ENCODE peak calls at places on chromosomes 11 and 22, in seven cellular contexts. S, V, N, A, P, X and C are unnamed samples. For H3K36me3, the result is how much of the 10 kb centered on the place peaks cover.

GRCh38 chr11:35288817-35289541 is 130.4 kb downstream of the SLC1A2 start:
- DNase-seq in X (no peak), V (no peak), N (peak), A (no peak), P (peak), S (peak), C (no peak)

GRCh38 chr11:93908689-93909088 is 58.3 kb upstream of the VSTM5 start:
- DNase-seq in V (no peak), X (no peak), P (peak), A (peak), N (peak), S (peak), C (no peak)

GRCh38 chr11:2526808-2527381 is 82.1 kb downstream of the KCNQ1 start:
- DNase-seq in P (no peak), N (no peak), A (no peak), V (peak), X (peak), S (no peak), C (no peak)

GRCh38 chr11:17538731-17539130 is 5.5 kb downstream of the USH1C start:
- DNase-seq in S (no peak), A (no peak), P (no peak), X (no peak), N (no peak), V (peak), C (no peak)

GRCh38 chr11:130636672-130637463 is 188.4 kb downstream of the ADAMTS15 start:
- DNase-seq in A (peak), P (peak), S (peak), V (no peak), X (no peak), N (peak), C (no peak)

GRCh38 chr22:21695432-21696085 is 29.7 kb downstream of the PPIL2 start:
- DNase-seq in V (no peak), P (no peak), A (no peak), N (no peak), X (no peak), S (no peak), C (no peak)

GRCh38 chr22:30923168-30923900 is 45.2 kb downstream of the MORC2 start:
- DNase-seq in X (no peak), N (no peak), V (no peak), S (no peak), A (no peak), P (no peak), C (no peak)

GRCh38 chr11:33721291-33721840 is 14.9 kb downstream of the CD59 start:
- DNase-seq in N (no peak), P (peak), X (no peak), S (peak), V (no peak), A (no peak), C (no peak)

GRCh38 chr22:32354360-32355351 is 3.0 kb upstream of the RFPL3 start:
- DNase-seq in P (peak), X (no peak), A (peak), V (no peak), S (peak), N (no peak), C (no peak)

GRCh38 chr11:32713496-32713895 is 81.0 kb downstream of the CCDC73 start:
- DNase-seq in A (no peak), V (no peak), N (no peak), X (no peak), P (no peak), S (peak), C (no peak)

GRCh38 chr11:75563978-75564552 is 2.0 kb downstream of the SERPINH1 start:
- DNase-seq in A (peak), P (peak), X (peak), V (peak), S (peak), N (no peak), C (no peak)

GRCh38 chr11:105144887-105145286 is 5.3 kb upstream of the CARD18 start:
- DNase-seq in V (no peak), N (peak), P (peak), S (peak), A (peak), X (no peak), C (no peak)

GRCh38 chr11:12871251-12871650 is 137.9 kb upstream of the RASSF10 start:
- DNase-seq in X (no peak), A (no peak), P (no peak), V (no peak), N (no peak), S (no peak), C (no peak)

GRCh38 chr11:12822623-12823022 is 148.4 kb downstream of the TEAD1 start:
- DNase-seq in X (no peak), P (no peak), V (no peak), N (no peak), S (no peak), A (no peak), C (no peak)

DNA sequence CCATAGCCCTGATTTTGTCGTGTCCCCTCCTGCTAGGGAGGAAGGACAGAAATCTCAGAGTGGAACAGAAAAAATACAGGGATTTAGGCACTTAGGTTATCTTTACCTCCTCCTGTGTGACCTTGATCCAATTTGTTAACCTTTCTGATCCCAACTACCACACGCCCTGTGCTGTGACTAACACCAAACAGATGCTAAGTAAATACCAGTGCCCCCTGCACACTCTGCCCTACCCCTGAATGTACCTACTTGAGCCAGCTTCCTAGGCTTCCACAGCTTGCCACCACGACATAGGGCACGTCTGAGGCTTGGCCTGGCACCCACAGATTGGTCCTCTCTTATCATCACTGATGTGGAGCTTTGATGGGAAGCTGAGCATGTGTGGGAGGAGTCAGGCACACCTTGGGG is 9.2 kb downstream of the MYO18B start:
- DNase-seq in X (no peak), N (no peak), A (no peak), P (no peak), S (no peak), V (no peak), C (no peak)
- H3K36me3 ChIP-seq in X (under half), N (under half), A (under half), P (under half), S (under half), V (under half), C (under half)

DNA sequence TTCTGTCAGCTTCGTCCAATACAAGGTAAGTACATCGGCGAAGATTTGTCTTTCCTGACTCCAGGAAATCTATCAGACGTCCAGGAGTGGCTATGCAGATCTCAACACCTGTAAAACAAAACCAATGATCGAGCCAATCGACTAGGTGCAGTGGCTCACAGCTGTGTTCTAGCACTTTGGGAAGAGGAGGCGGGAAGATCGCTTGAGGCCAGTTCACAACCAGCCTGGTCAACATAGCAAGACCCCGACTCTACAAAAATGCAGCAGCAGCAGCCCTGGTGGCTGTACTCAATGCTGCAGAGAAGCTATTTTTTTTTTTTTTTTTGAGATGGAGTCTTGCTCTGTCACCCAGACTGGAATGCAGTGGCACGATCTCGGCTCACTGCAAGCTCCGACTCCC is 11.2 kb downstream of the DDX17 start:
- DNase-seq in A (peak), S (no peak), N (no peak), X (no peak), P (no peak), V (no peak), C (no peak)
- H3K36me3 ChIP-seq in A (under half), S (half or more), N (under half), X (half or more), P (half or more), V (under half), C (half or more)

GRCh38 chr11:72001255-72001654 is 2.5 kb downstream of the IL18BP start:
- DNase-seq in X (no peak), P (no peak), A (no peak), V (peak), N (no peak), S (no peak), C (no peak)
- H3K36me3 ChIP-seq in X (under half), P (half or more), A (under half), V (under half), N (under half), S (under half), C (half or more)

DNA sequence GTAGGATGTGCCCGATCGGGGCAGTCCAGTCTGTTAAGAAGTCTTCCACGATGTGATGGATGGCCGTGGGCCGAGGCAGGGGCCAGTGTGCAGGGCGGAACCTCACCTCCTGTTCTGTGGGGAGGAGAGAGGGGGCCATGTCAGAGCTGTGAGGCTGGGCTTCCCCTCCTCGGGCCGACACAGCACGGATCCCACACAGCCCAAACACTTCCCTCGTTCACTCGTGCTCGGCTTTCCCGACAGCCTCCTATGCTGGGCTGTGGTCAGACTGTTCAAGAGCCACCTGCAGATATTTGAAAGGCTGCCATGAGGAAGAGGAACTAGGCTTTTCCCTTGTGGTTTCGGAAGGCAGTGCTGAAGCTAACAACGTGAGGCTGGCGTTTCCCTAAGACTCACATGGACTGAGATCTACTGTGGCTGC is 12.3 kb upstream of the TXN2 start:
- DNase-seq in S (no peak), N (no peak), X (no peak), P (no peak), A (no peak), V (no peak), C (no peak)
- H3K36me3 ChIP-seq in S (under half), N (under half), X (under half), P (under half), A (under half), V (under half), C (half or more)

GRCh38 chr11:457071-457760 is 7.1 kb downstream of the PTDSS2 start:
- DNase-seq in V (peak), S (no peak), A (no peak), N (no peak), X (no peak), P (no peak), C (no peak)

GRCh38 chr11:454801-455565 is 4.9 kb downstream of the PTDSS2 start:
- DNase-seq in V (no peak), P (no peak), A (no peak), S (no peak), X (no peak), N (no peak), C (no peak)

GRCh38 chr11:454043-454442 is 4.0 kb downstream of the PTDSS2 start:
- DNase-seq in V (no peak), A (no peak), N (no peak), X (no peak), P (no peak), S (no peak), C (no peak)

GRCh38 chr11:456533-456932 is 6.5 kb downstream of the PTDSS2 start:
- DNase-seq in P (no peak), N (no peak), S (no peak), X (no peak), V (no peak), A (no peak), C (no peak)

DNA sequence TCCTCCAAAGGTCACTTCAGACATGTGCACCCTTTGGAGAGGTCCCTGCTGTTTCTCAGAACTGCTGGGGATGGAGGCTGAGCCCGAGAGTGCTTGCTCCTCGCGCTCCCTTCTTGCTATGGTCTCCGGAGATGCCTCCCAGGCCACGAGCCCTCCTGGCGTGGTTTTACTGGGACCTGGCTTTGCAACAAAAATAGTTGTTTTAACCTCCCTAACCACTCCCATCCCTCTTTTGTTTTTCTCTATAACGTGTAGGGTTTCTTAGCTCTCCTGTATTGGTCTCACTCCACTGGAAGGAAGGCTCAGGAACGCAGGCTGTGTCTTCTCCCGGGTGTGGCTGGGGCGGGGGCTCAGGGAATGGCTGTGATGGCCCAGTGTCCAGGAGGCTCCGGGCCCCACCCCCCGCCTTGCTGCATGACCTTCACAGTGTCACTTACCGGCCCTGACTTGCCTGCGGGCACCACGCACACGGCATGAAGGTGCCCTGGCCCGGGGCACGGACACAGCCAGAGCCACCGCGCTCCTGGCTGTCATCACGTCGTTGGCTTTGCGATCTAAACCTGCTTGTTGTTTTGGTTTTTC is 5.6 kb downstream of the PTDSS2 start:
- DNase-seq in A (no peak), S (no peak), X (no peak), N (no peak), P (no peak), V (no peak), C (no peak)
- H3K36me3 ChIP-seq in A (under half), S (under half), X (under half), N (under half), P (under half), V (under half), C (under half)

DNA sequence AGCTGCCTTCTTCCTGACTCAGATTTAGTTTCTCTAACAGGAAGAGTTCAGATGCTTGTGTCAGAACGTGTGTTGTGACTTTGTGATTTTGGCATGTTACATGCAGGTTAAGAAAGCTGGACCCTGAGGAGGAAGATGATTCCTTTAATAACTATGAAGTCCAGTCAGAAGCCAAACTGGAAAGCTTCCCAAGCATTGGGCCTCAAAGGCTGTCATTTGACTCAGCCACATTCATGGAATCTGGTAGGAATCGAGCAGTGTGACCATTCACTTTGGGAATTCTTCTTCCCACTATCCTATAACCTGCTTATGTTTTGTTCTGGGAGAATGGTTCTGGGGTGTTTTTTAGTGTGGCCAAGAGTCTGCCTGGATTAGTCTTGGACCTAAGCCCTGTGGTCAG is 48.0 kb downstream of the CABIN1 start:
- DNase-seq in X (no peak), S (peak), N (peak), V (no peak), P (peak), A (no peak), C (no peak)
- H3K36me3 ChIP-seq in X (half or more), S (half or more), N (under half), V (under half), P (under half), A (under half), C (half or more)

DNA sequence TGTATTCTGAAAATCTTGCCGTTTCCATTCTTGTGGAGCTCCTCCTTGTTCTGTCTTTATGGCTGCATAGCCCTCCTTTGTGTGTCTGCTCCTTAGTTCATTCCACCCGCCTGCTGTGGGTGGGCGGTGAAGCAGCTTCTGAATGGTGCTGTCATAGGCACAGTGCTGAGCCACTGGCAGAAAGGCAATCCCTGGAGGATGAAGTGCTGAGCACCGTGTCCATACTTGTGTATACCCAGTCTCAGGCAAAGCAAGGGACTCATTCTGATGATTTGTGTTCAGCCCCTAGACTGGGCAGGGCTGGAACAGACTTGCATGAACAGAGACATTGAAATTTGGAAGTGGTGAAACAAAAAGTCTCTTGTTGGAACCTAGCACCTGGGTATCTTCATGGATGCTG is 134.9 kb downstream of the MYO18B start:
- DNase-seq in P (no peak), X (no peak), A (no peak), V (no peak), N (no peak), S (no peak), C (no peak)
- H3K36me3 ChIP-seq in P (under half), X (under half), A (under half), V (under half), N (under half), S (half or more), C (under half)

GRCh38 chr11:4063348-4063747 is 31.3 kb upstream of the RRM1 start:
- DNase-seq in S (no peak), A (no peak), V (no peak), N (peak), X (no peak), P (peak), C (no peak)

GRCh38 chr11:4065086-4065485 is 29.5 kb upstream of the RRM1 start:
- DNase-seq in A (no peak), N (no peak), S (no peak), P (no peak), X (no peak), V (no peak), C (peak)

GRCh38 chr11:4064278-4064955 is 30.2 kb upstream of the RRM1 start:
- DNase-seq in N (no peak), V (no peak), A (no peak), S (no peak), P (no peak), X (no peak), C (peak)

GRCh38 chr11:4066960-4067359 is 27.6 kb upstream of the RRM1 start:
- DNase-seq in X (no peak), P (no peak), N (no peak), V (no peak), A (no peak), S (no peak), C (peak)

GRCh38 chr11:4065601-4066377 is 28.8 kb upstream of the RRM1 start:
- DNase-seq in V (no peak), P (no peak), X (no peak), A (peak), N (no peak), S (no peak), C (peak)
- H3K36me3 ChIP-seq in V (under half), P (under half), X (under half), A (under half), N (under half), S (under half), C (under half)

GRCh38 chr22:46320716-46321386 is 14.7 kb upstream of the TRMU start:
- DNase-seq in S (no peak), P (no peak), A (no peak), N (no peak), X (no peak), V (peak), C (no peak)
- H3K36me3 ChIP-seq in S (under half), P (under half), A (under half), N (under half), X (under half), V (under half), C (under half)

GRCh38 chr22:37179622-37180420 is 8.2 kb downstream of the C1QTNF6 start:
- DNase-seq in A (no peak), P (no peak), S (no peak), V (peak), N (no peak), X (no peak), C (no peak)
- H3K36me3 ChIP-seq in A (under half), P (under half), S (under half), V (under half), N (under half), X (under half), C (under half)